ENCODE peak calls at places on chromosomes 3 and 15, in eight cellular contexts. O, H, K, C, Z, B, X and M are unnamed samples. For H3K9me2, the result is how much of the 10 kb centered on the place peaks cover.

GRCh38 chr3:18194431-18194830 is 230.7 kb downstream of the SATB1 start:
- DNase-seq in O (peak), H (no peak), K (no peak), C (no peak), Z (no peak), B (no peak), X (no peak), M (no peak)

GRCh38 chr3:72964633-72965032 is 32.0 kb upstream of the PPP4R2 start:
- DNase-seq in O (no peak), H (no peak), K (no peak), C (no peak), Z (no peak), B (no peak), X (no peak), M (no peak)

GRCh38 chr3:194134231-194134756 is 1.7 kb upstream of the HES1 start:
- DNase-seq in O (peak), H (no peak), K (no peak), C (no peak), Z (no peak), B (peak), X (peak), M (no peak)

GRCh38 chr15:65923264-65923663 is 54.0 kb downstream of the RAB11A start:
- DNase-seq in O (no peak), H (no peak), K (no peak), C (no peak), Z (no peak), B (no peak), X (no peak), M (no peak)

GRCh38 chr15:45399381-45400212 is 21.3 kb upstream of the GATM start:
- DNase-seq in O (peak), H (peak), K (peak), C (peak), Z (peak), B (peak), X (peak), M (peak)

GRCh38 chr15:41011055-41011815 is 58.0 kb downstream of the CHAC1 start:
- DNase-seq in O (no peak), H (no peak), K (no peak), C (no peak), Z (no peak), B (no peak), X (no peak), M (no peak)

GRCh38 chr15:73617910-73618309 is 15.3 kb downstream of the NPTN start:
- DNase-seq in O (no peak), H (no peak), K (no peak), C (no peak), Z (peak), B (no peak), X (no peak), M (no peak)

GRCh38 chr15:69469467-69470191 is 17.0 kb downstream of the RPLP1 start:
- DNase-seq in O (no peak), H (peak), K (no peak), C (no peak), Z (no peak), B (no peak), X (no peak), M (no peak)

GRCh38 chr3:45124379-45124778 is 21.8 kb downstream of the CDCP1 start:
- DNase-seq in O (no peak), H (no peak), K (peak), C (no peak), Z (no peak), B (no peak), X (no peak), M (peak)

GRCh38 chr3:10281951-10282350 is 10.8 kb downstream of the GHRL start:
- DNase-seq in O (no peak), H (no peak), K (no peak), C (no peak), Z (no peak), B (no peak), X (no peak), M (no peak)

GRCh38 chr3:186965141-186965879 is 35.0 kb downstream of the ST6GAL1 start:
- DNase-seq in O (no peak), H (no peak), K (no peak), C (no peak), Z (peak), B (no peak), X (no peak), M (no peak)

GRCh38 chr3:134136604-134137003 is 106.9 kb upstream of the SLCO2A1 start:
- DNase-seq in O (no peak), H (no peak), K (no peak), C (no peak), Z (no peak), B (no peak), X (no peak), M (no peak)

GRCh38 chr3:104825116-104825515 is 541.6 kb upstream of the ALCAM start:
- DNase-seq in O (no peak), H (no peak), K (no peak), C (no peak), Z (peak), B (no peak), X (no peak), M (no peak)

GRCh38 chr15:48432688-48433087 is 101.5 kb downstream of the DUT start:
- DNase-seq in O (no peak), H (no peak), K (no peak), C (no peak), Z (no peak), B (no peak), X (no peak), M (no peak)

GRCh38 chr3:192847918-192848317 is 69.7 kb downstream of the MB21D2 start:
- DNase-seq in O (no peak), H (no peak), K (no peak), C (no peak), Z (no peak), B (peak), X (no peak), M (no peak)

GRCh38 chr3:196604548-196604947 is 34.9 kb upstream of the NRROS start:
- DNase-seq in O (no peak), H (no peak), K (no peak), C (no peak), Z (no peak), B (peak), X (peak), M (no peak)

GRCh38 chr15:53522878-53523455 is 236.5 kb downstream of the WDR72 start:
- DNase-seq in O (no peak), H (no peak), K (peak), C (no peak), Z (no peak), B (no peak), X (no peak), M (no peak)

GRCh38 chr3:123444023-123444422 is 4.9 kb downstream of the ADCY5 start:
- DNase-seq in O (no peak), H (no peak), K (no peak), C (no peak), Z (no peak), B (no peak), X (no peak), M (no peak)

GRCh38 chr3:148971819-148972218 is 19.5 kb upstream of the GYG1 start:
- DNase-seq in O (no peak), H (no peak), K (no peak), C (no peak), Z (no peak), B (no peak), X (no peak), M (no peak)

GRCh38 chr3:145798005-145798404 is 363.0 kb downstream of the PLOD2 start:
- DNase-seq in O (no peak), H (no peak), K (no peak), C (no peak), Z (no peak), B (no peak), X (no peak), M (no peak)

GRCh38 chr3:192850501-192850981 is 67.1 kb downstream of the MB21D2 start:
- DNase-seq in O (no peak), H (peak), K (peak), C (no peak), Z (no peak), B (no peak), X (no peak), M (peak)

GRCh38 chr3:50355829-50356552 is 3.3 kb downstream of the TMEM115 start:
- DNase-seq in O (no peak), H (no peak), K (no peak), C (no peak), Z (no peak), B (no peak), X (no peak), M (no peak)

GRCh38 chr15:79543097-79543496 is 111.0 kb downstream of the MINAR1 start:
- DNase-seq in O (no peak), H (no peak), K (no peak), C (no peak), Z (no peak), B (no peak), X (no peak), M (no peak)

GRCh38 chr3:52704611-52705437 is 767 bp downstream of the GLT8D1 start:
- DNase-seq in O (peak), H (peak), K (peak), C (no peak), Z (peak), B (peak), X (peak), M (peak)

GRCh38 chr3:32177702-32178198 is 60.7 kb upstream of the CMTM8 start:
- DNase-seq in O (peak), H (peak), K (peak), C (peak), Z (peak), B (peak), X (peak), M (peak)

GRCh38 chr15:38698215-38698614 is 133.6 kb upstream of the RASGRP1 start:
- DNase-seq in O (no peak), H (no peak), K (no peak), C (no peak), Z (no peak), B (no peak), X (no peak), M (no peak)

GRCh38 chr15:73962409-73962808 is 29.7 kb downstream of the STOML1 start:
- DNase-seq in O (no peak), H (no peak), K (no peak), C (no peak), Z (no peak), B (no peak), X (no peak), M (no peak)

GRCh38 chr15:31016446-31016915 is 25.1 kb upstream of the MTMR10 start:
- DNase-seq in O (no peak), H (no peak), K (no peak), C (no peak), Z (no peak), B (no peak), X (no peak), M (no peak)

GRCh38 chr15:44084171-44084570 is 110.9 kb downstream of the FRMD5 start:
- DNase-seq in O (no peak), H (no peak), K (no peak), C (no peak), Z (no peak), B (no peak), X (no peak), M (no peak)

GRCh38 chr15:53197426-53197839 is 407.3 kb upstream of the ONECUT1 start:
- DNase-seq in O (peak), H (peak), K (peak), C (peak), Z (peak), B (peak), X (peak), M (no peak)

GRCh38 chr15:52078876-52079700 is 33.5 kb downstream of the BCL2L10 start:
- DNase-seq in O (peak), H (peak), K (peak), C (peak), Z (peak), B (peak), X (peak), M (no peak)

GRCh38 chr3:98602078-98602678 is 8.8 kb upstream of the CPOX start:
- DNase-seq in O (peak), H (peak), K (peak), C (peak), Z (peak), B (peak), X (peak), M (peak)

GRCh38 chr3:114627760-114628159 is 333.9 kb downstream of the TIGIT start:
- DNase-seq in O (no peak), H (no peak), K (no peak), C (no peak), Z (no peak), B (no peak), X (no peak), M (no peak)

GRCh38 chr3:161267646-161268045 is 46.5 kb downstream of the NMD3 start:
- DNase-seq in O (no peak), H (no peak), K (no peak), C (no peak), Z (no peak), B (no peak), X (no peak), M (no peak)

GRCh38 chr3:161264771-161265343 is 43.7 kb downstream of the NMD3 start:
- DNase-seq in O (no peak), H (no peak), K (no peak), C (no peak), Z (no peak), B (no peak), X (no peak), M (no peak)

GRCh38 chr3:161265916-161266571 is 44.9 kb downstream of the NMD3 start:
- DNase-seq in O (no peak), H (no peak), K (peak), C (no peak), Z (no peak), B (no peak), X (no peak), M (no peak)

GRCh38 chr3:161268601-161269000 is 47.5 kb downstream of the NMD3 start:
- DNase-seq in O (no peak), H (no peak), K (peak), C (no peak), Z (no peak), B (no peak), X (no peak), M (peak)

DNA sequence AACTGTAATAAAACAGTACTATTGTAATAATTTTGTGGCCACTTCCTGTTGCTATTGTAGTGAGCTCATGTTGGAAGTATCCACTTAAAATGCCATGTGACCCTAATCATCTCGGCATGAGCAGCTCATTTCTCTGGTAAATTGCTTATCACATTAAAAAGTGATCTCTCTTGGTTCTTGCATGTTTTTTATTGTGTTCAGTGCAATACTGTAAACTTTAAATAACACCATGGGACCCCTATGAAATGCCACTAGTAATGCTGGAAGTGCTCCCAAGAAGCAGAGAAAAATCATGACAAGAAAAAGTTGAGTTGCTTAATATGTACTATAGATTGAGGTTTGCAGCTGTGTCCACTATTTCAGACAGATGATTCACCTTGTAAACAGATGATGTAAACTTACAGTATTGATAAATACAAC is 45.6 kb downstream of the NMD3 start:
- DNase-seq in O (no peak), H (no peak), K (peak), C (no peak), Z (no peak), B (no peak), X (no peak), M (no peak)
- H3K27ac ChIP-seq in O (no peak), H (no peak), K (peak), C (no peak), Z (no peak), B (no peak), X (no peak), M (peak)

GRCh38 chr3:171672124-171672523 is 138.2 kb downstream of the PLD1 start:
- DNase-seq in O (no peak), H (no peak), K (peak), C (no peak), Z (no peak), B (no peak), X (no peak), M (no peak)

GRCh38 chr3:171673951-171674350 is 136.3 kb downstream of the PLD1 start:
- DNase-seq in O (no peak), H (no peak), K (no peak), C (no peak), Z (no peak), B (no peak), X (no peak), M (no peak)

GRCh38 chr3:171672538-171672937 is 137.7 kb downstream of the PLD1 start:
- DNase-seq in O (no peak), H (no peak), K (no peak), C (no peak), Z (no peak), B (no peak), X (no peak), M (no peak)

GRCh38 chr3:171676600-171677175 is 133.6 kb downstream of the PLD1 start:
- DNase-seq in O (no peak), H (peak), K (no peak), C (no peak), Z (no peak), B (no peak), X (no peak), M (no peak)

GRCh38 chr3:171671709-171672108 is 138.6 kb downstream of the PLD1 start:
- DNase-seq in O (no peak), H (no peak), K (no peak), C (no peak), Z (no peak), B (no peak), X (no peak), M (no peak)
- H3K9me2 ChIP-seq in O (under half), H (under half), K (under half), C (under half), Z (under half), B (under half), X (under half), M (under half)

DNA sequence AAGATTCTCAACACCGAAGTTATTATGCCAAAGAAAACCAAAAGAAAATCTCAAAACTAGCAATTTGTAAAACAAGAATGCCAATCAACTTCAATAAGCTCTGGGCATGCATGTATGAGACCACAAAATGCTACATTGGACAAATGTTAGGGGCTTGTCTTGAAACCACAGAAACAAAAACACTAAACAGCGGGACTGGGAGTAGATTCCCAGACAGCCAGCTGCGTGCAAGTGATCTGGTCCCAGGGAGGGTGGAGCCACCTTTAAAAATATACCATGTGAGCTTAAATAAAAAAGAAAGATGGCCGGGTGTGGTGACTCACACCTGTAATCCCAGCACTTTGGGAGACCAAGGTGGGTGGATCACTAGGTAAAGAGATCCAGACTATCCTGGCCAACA is 163.6 kb upstream of the PRICKLE2 start:
- DNase-seq in O (no peak), H (no peak), K (no peak), C (no peak), Z (no peak), B (no peak), X (no peak), M (no peak)
- H3K4me2 ChIP-seq in O (no peak), H (no peak), K (no peak), C (no peak), Z (no peak), B (no peak), X (no peak), M (no peak)

GRCh38 chr3:20023663-20024417 is 11.8 kb upstream of the PP2D1 start:
- DNase-seq in O (no peak), H (peak), K (no peak), C (no peak), Z (no peak), B (no peak), X (peak), M (no peak)
- H3K27ac ChIP-seq in O (no peak), H (peak), K (no peak), C (no peak), Z (no peak), B (no peak), X (no peak), M (no peak)

DNA sequence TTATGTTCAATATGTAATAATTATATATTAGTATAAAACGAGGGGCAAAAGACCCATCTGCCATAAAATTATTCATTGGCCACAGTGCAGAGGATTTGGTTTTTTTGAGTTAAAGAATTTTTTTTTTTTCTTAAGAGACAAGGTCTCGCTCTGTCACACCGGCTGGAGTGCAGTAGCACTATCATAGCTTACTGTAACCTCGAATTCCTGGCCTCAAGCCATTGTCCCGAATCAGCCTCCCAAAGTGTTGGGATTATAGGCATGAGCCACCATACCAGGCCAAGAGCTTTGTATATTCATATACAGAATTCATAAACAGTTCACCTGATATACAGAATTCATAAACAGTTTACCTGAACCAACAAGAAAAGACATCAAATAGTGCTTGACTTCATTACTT is 20.2 kb upstream of the LRRFIP2 start:
- DNase-seq in O (no peak), H (no peak), K (no peak), C (no peak), Z (no peak), B (no peak), X (no peak), M (no peak)
- H3K9me2 ChIP-seq in O (under half), H (under half), K (under half), C (under half), Z (under half), B (under half), X (under half), M (under half)

DNA sequence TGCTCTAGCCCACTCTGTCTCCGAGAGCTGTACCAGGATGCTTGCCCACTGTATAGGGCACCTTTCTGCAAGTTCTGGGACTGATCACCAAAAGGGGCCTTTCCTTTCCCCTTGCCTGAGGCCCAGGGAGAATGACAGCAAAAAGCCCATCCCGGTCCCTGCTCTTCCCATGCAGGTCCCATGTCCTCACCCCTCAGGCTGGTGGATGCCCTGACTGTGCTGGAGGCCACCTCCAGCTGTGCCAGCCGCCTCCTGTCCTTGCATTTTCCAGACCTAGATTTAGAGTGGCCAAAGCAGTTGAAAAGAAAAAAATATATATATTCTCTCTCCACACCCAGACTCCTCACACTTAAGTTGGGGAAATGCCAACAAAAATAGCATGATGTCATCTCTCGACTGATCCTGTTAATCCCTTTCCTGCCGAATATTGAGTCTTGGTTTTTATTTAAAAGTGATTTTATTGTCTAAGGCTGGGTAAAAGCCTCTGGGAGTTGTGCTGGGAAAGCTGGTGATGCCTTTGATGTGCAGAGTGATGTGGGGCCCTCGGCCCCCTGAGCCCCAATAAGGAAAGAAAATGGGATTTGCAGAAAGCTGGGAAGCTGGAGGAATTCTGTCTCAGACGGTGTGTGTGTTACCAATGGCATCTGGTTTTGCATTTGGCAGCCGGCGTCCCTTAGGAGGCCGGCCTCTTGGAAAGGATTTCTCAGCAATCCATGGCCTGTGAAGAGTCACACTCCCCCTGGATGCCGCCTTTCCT is 29.3 kb upstream of the TPM1 start:
- DNase-seq in O (no peak), H (no peak), K (peak), C (no peak), Z (no peak), B (no peak), X (no peak), M (no peak)
- H3K4me2 ChIP-seq in O (no peak), H (no peak), K (no peak), C (peak), Z (no peak), B (no peak), X (no peak), M (peak)

GRCh38 chr3:71166839-71167238 is 416.7 kb downstream of the FOXP1 start:
- DNase-seq in O (no peak), H (no peak), K (no peak), C (no peak), Z (no peak), B (no peak), X (no peak), M (no peak)

GRCh38 chr3:71171246-71171645 is 412.3 kb downstream of the FOXP1 start:
- DNase-seq in O (no peak), H (no peak), K (no peak), C (no peak), Z (no peak), B (no peak), X (no peak), M (no peak)

GRCh38 chr3:71166366-71166765 is 417.2 kb downstream of the FOXP1 start:
- DNase-seq in O (no peak), H (no peak), K (no peak), C (no peak), Z (no peak), B (no peak), X (no peak), M (no peak)

GRCh38 chr3:71168043-71168720 is 415.3 kb downstream of the FOXP1 start:
- DNase-seq in O (no peak), H (no peak), K (peak), C (no peak), Z (no peak), B (no peak), X (no peak), M (no peak)

GRCh38 chr3:71168961-71169411 is 414.5 kb downstream of the FOXP1 start:
- DNase-seq in O (no peak), H (no peak), K (no peak), C (no peak), Z (no peak), B (no peak), X (no peak), M (no peak)
- H3K27ac ChIP-seq in O (no peak), H (peak), K (no peak), C (no peak), Z (peak), B (no peak), X (no peak), M (no peak)